ENCODE peak calls at places on chromosomes 11 and 22, in eight cellular contexts. J, H, F, T, Q, E, N and O are unnamed samples. For H3K9me3, the result is how much of the 10 kb centered on the place peaks cover.

GRCh38 chr11:63769044-63769718 is 606 bp upstream of the ZFTA start:
- DNase-seq in N (no peak), J (peak), Q (peak), T (peak), H (no peak), E (peak), F (peak), O (peak)

GRCh38 chr11:102761646-102762238 is 18.7 kb downstream of the MMP10 start:
- DNase-seq in H (no peak), J (no peak), E (no peak), F (no peak), T (peak), N (no peak), Q (no peak), O (no peak)

GRCh38 chr11:17972987-17973386 is 39.9 kb downstream of the SERGEF start:
- DNase-seq in H (peak), J (peak), Q (peak), F (no peak), T (peak), E (peak), N (peak), O (peak)

GRCh38 chr11:111395081-111395480 is 16.0 kb upstream of the POU2AF1 start:
- DNase-seq in T (no peak), E (no peak), F (no peak), H (no peak), N (no peak), J (no peak), Q (no peak), O (no peak)

GRCh38 chr22:49268924-49269323 is 558.7 kb downstream of the BRD1 start:
- DNase-seq in F (no peak), E (no peak), J (no peak), T (no peak), H (no peak), N (no peak), Q (no peak), O (no peak)

GRCh38 chr11:86167499-86168161 is 76.9 kb upstream of the EED start:
- DNase-seq in N (no peak), Q (no peak), E (peak), T (no peak), F (no peak), H (no peak), J (no peak), O (no peak)

GRCh38 chr11:12200359-12201015 is 90.1 kb downstream of the MICAL2 start:
- DNase-seq in F (no peak), Q (peak), H (no peak), E (peak), T (peak), N (peak), J (peak), O (no peak)

GRCh38 chr11:18720086-18720810 is 5.7 kb downstream of the IGSF22 start:
- DNase-seq in Q (peak), E (peak), J (no peak), N (no peak), H (no peak), F (peak), T (peak), O (no peak)

GRCh38 chr11:28086569-28086968 is 21.4 kb downstream of the KIF18A start:
- DNase-seq in N (no peak), E (no peak), Q (no peak), T (peak), F (no peak), H (peak), J (no peak), O (no peak)

GRCh38 chr22:33897621-33897910 is 22.7 kb downstream of the LARGE1 start:
- DNase-seq in J (no peak), F (no peak), Q (no peak), T (no peak), N (no peak), H (no peak), E (no peak), O (no peak)

GRCh38 chr11:33716236-33716635 is 15.6 kb upstream of the C11orf91 start:
- DNase-seq in Q (no peak), E (peak), T (peak), N (no peak), H (no peak), F (no peak), J (peak), O (no peak)

GRCh38 chr22:38901111-38901641 is 29.2 kb upstream of the CBX6 start:
- DNase-seq in H (no peak), F (no peak), N (no peak), T (no peak), J (peak), Q (peak), E (no peak), O (no peak)

GRCh38 chr11:73464347-73464746 is 88.1 kb downstream of the RELT start:
- DNase-seq in E (peak), T (peak), N (no peak), H (no peak), Q (no peak), J (no peak), F (no peak), O (no peak)

GRCh38 chr22:47552024-47552423 is 789.6 kb downstream of the TBC1D22A start:
- DNase-seq in T (no peak), Q (no peak), J (no peak), F (no peak), H (no peak), N (no peak), E (no peak), O (no peak)

GRCh38 chr22:22085702-22086500 is 103.3 kb upstream of the TOP3B start:
- DNase-seq in F (no peak), J (peak), T (peak), N (no peak), Q (no peak), E (no peak), H (no peak), O (no peak)

GRCh38 chr11:111347723-111348115 is 31.4 kb downstream of the POU2AF1 start:
- DNase-seq in H (no peak), Q (no peak), N (no peak), J (no peak), E (peak), T (peak), F (no peak), O (no peak)

GRCh38 chr11:123381817-123382554 is 48.1 kb upstream of the GRAMD1B start:
- DNase-seq in E (no peak), N (no peak), J (no peak), T (no peak), F (no peak), H (no peak), Q (no peak), O (no peak)

GRCh38 chr22:37681001-37681424 is 5.1 kb upstream of the NOL12 start:
- DNase-seq in J (no peak), E (no peak), F (no peak), H (no peak), N (no peak), T (peak), Q (no peak), O (no peak)

GRCh38 chr11:45382133-45382878 is 96.2 kb upstream of the SYT13 start:
- DNase-seq in E (no peak), J (no peak), N (no peak), Q (no peak), T (no peak), H (no peak), F (no peak), O (no peak)

DNA sequence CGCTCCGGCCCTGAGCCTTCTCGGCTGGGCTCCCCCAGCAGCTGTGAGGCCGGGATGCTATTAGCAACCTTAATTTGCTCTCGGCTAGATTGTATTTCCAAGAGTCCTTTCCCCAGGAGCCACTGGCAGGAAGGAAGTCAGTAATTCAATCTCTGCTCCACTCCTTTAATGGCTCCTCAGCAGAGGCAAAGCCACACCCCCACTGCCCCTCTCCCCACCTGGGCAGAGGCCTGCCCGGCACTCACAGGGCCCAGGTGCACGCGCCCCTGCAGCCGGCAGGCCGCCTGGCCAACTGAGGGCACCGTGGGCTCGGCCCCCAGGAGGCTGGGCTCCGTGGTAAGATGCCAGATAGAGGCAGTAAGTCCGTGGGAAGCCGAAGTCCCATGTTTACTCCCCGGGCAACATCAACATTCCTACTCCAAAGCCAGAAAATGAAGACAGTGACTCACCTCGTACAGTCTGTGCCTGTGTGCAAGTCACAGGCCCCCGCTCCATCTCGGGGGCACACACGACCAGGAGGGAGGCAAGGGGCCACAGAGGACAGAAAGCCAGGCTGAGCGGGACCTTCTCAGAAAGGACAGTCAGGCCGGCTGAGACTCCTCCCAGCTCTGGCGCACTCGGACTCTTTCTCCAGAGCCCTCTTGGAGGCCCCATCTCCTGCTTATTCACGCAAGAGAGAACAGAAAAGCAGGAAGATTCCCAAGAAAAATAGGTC is 5.1 kb downstream of the IGSF9B start:
- DNase-seq in H (no peak), N (peak), F (no peak), E (peak), J (peak), Q (no peak), T (peak), O (no peak)
- H3K4me3 ChIP-seq in H (no peak), N (peak), F (no peak), E (no peak), J (no peak), Q (no peak), T (no peak), O (no peak)

DNA sequence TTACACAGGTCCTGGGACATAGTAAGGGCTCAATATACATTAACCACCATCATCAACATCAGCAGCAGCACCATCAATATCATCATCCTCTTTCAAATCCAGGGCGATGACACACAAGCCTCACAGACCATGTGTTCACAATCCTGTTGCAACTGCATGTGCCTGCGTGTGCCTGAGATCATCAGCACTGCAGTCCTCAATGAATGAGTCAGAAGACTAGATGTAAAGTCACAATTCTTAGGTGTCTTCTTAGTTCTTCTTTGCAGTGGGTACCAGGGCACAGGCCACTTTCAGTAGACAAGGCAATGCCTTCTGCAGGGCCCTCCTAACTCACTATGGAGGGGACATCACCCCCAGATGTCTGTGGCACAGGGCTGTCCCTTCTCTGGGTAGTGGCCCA is 111.1 kb downstream of the MYO18B start:
- DNase-seq in N (no peak), H (no peak), Q (no peak), T (no peak), F (no peak), E (no peak), J (no peak), O (no peak)
- TF ChIP-seq CTCF in N (no peak), H (no peak), Q (no peak), T (no peak), F (no peak), E (no peak), J (no peak), O (no peak)

GRCh38 chr11:133819916-133820315 is 25.4 kb downstream of the SPATA19 start:
- DNase-seq in N (no peak), Q (no peak), F (no peak), H (no peak), T (no peak), J (no peak), E (no peak), O (no peak)

GRCh38 chr11:133823211-133823610 is 22.1 kb downstream of the SPATA19 start:
- DNase-seq in N (no peak), J (no peak), Q (no peak), T (no peak), E (no peak), F (no peak), H (no peak), O (no peak)

GRCh38 chr11:133819114-133819513 is 26.2 kb downstream of the SPATA19 start:
- DNase-seq in T (no peak), N (no peak), F (no peak), Q (no peak), E (no peak), H (no peak), J (no peak), O (no peak)

GRCh38 chr11:133824593-133824992 is 20.7 kb downstream of the SPATA19 start:
- DNase-seq in H (no peak), J (no peak), T (no peak), N (no peak), F (no peak), E (no peak), Q (no peak), O (no peak)

GRCh38 chr11:133821776-133822175 is 23.5 kb downstream of the SPATA19 start:
- DNase-seq in Q (peak), H (no peak), J (peak), T (peak), F (peak), E (peak), N (no peak), O (peak)
- H3K9me3 ChIP-seq in Q (under half), H (half or more), J (under half), T (under half), F (under half), E (under half), N (under half), O (under half)

GRCh38 chr22:24429411-24430365 is 2.3 kb downstream of the ADORA2A start:
- DNase-seq in T (peak), F (peak), N (peak), Q (no peak), J (peak), H (no peak), E (no peak), O (peak)

GRCh38 chr22:24428751-24429410 is 1.5 kb downstream of the ADORA2A start:
- DNase-seq in F (no peak), Q (no peak), E (no peak), H (no peak), N (peak), T (no peak), J (peak), O (no peak)

GRCh38 chr22:24426436-24426835 is 963 bp upstream of the ADORA2A start:
- DNase-seq in T (no peak), E (no peak), F (peak), J (no peak), H (no peak), N (no peak), Q (no peak), O (no peak)

GRCh38 chr22:24426859-24427499 is 420 bp upstream of the ADORA2A start:
- DNase-seq in Q (no peak), J (no peak), F (peak), T (no peak), N (no peak), H (no peak), E (no peak), O (no peak)

GRCh38 chr22:24427500-24428164 is at the start of gene ADORA2A:
- DNase-seq in H (no peak), J (peak), E (no peak), F (peak), T (no peak), N (no peak), Q (no peak), O (peak)
- H3K4me3 ChIP-seq in H (no peak), J (no peak), E (no peak), F (no peak), T (no peak), N (no peak), Q (no peak), O (no peak)

GRCh38 chr11:116124916-116125714 is 620.9 kb upstream of the CADM1 start:
- DNase-seq in J (no peak), N (no peak), T (no peak), Q (no peak), F (no peak), H (no peak), E (no peak), O (no peak)
- TF ChIP-seq CTCF in J (no peak), N (no peak), T (no peak), Q (no peak), F (no peak), H (no peak), E (no peak), O (no peak)

GRCh38 chr11:1327064-1327460 is 17.6 kb upstream of the TOLLIP start:
- DNase-seq in N (no peak), H (no peak), F (no peak), Q (no peak), J (no peak), T (no peak), E (no peak), O (no peak)

GRCh38 chr11:1326435-1327063 is 17.1 kb upstream of the TOLLIP start:
- DNase-seq in F (no peak), J (no peak), Q (no peak), T (no peak), H (peak), N (no peak), E (no peak), O (no peak)

GRCh38 chr11:1333860-1334259 is 24.4 kb upstream of the TOLLIP start:
- DNase-seq in Q (no peak), E (no peak), N (no peak), H (no peak), T (no peak), J (no peak), F (no peak), O (no peak)

GRCh38 chr11:1333091-1333772 is 23.8 kb upstream of the TOLLIP start:
- DNase-seq in H (no peak), T (no peak), N (no peak), J (no peak), E (no peak), Q (no peak), F (no peak), O (no peak)

GRCh38 chr11:1330473-1330872 is 21.0 kb upstream of the TOLLIP start:
- DNase-seq in J (no peak), N (no peak), E (no peak), H (no peak), T (no peak), F (no peak), Q (no peak), O (no peak)
- H3K9me3 ChIP-seq in J (under half), N (under half), E (under half), H (under half), T (under half), F (under half), Q (under half), O (under half)